ENCODE peak calls at places on chromosome 18, in seven cellular contexts. Q is astrocyte of the cerebellum, V is Right ventricle myocardium inferior, I is NCI-H2029, G is mesothelial cell of epicardium, W is M059J, E is GM04504. K is an unnamed sample.

GRCh38 chr18:12839057-12839525 is 44.9 kb downstream of the PTPN2 start:
- DNase-seq in Q (no peak), E (no peak), I (no peak), V (no peak), W (peak), G (no peak), K (no peak)

GRCh38 chr18:10912790-10913560 is 236.4 kb downstream of the PIEZO2 start:
- DNase-seq in V (no peak), Q (peak), E (no peak), W (peak), G (peak), I (no peak), K (no peak)

GRCh38 chr18:59009846-59010245 is 129.8 kb upstream of the SEC11C start:
- DNase-seq in G (no peak), V (no peak), Q (no peak), W (peak), I (no peak), E (no peak), K (no peak)

GRCh38 chr18:50178601-50179000 is 16.3 kb downstream of the MYO5B start:
- DNase-seq in I (no peak), E (no peak), W (no peak), G (no peak), V (no peak), Q (no peak), K (no peak)

GRCh38 chr18:11994708-11995444 is 13.6 kb downstream of the IMPA2 start:
- DNase-seq in I (no peak), G (no peak), Q (no peak), V (no peak), W (peak), E (no peak), K (no peak)

GRCh38 chr18:68121826-68122225 is 593.1 kb downstream of the TMX3 start:
- DNase-seq in G (no peak), I (no peak), E (no peak), Q (no peak), V (no peak), W (no peak), K (no peak)

GRCh38 chr18:23032030-23032582 is 99.0 kb downstream of the RBBP8 start:
- DNase-seq in Q (peak), I (no peak), V (no peak), G (no peak), E (peak), W (peak), K (no peak)

GRCh38 chr18:36825526-36825925 is 3.3 kb downstream of the TPGS2 start:
- DNase-seq in I (no peak), Q (no peak), G (no peak), E (no peak), W (no peak), V (no peak), K (no peak)

GRCh38 chr18:80179857-80180558 is 67.3 kb downstream of the PARD6G start:
- DNase-seq in I (no peak), V (no peak), Q (no peak), W (no peak), E (no peak), G (no peak), K (no peak)

GRCh38 chr18:13473751-13474150 is 252.6 kb downstream of the FAM210A start:
- DNase-seq in W (no peak), G (no peak), E (no peak), I (no peak), V (no peak), Q (no peak), K (peak)

GRCh38 chr18:20971886-20972267 is 139.7 kb downstream of the ROCK1 start:
- DNase-seq in I (no peak), V (no peak), G (no peak), W (peak), Q (peak), E (peak), K (peak)

GRCh38 chr18:11411021-11411420 is 198.4 kb upstream of the SLC35G4 start:
- DNase-seq in W (no peak), E (peak), Q (no peak), V (no peak), I (no peak), G (no peak), K (no peak)

GRCh38 chr18:58044370-58045264 is 591 bp downstream of the NEDD4L start:
- DNase-seq in V (peak), Q (no peak), I (no peak), G (peak), W (peak), E (no peak), K (no peak)

GRCh38 chr18:2961828-2962227 is 51.1 kb downstream of the LPIN2 start:
- DNase-seq in E (no peak), V (no peak), I (no peak), G (no peak), W (peak), Q (peak), K (peak)

GRCh38 chr18:49487711-49488310 is 777 bp upstream of the C18orf32 start:
- DNase-seq in G (no peak), Q (no peak), E (no peak), V (no peak), I (no peak), W (peak), K (no peak)

GRCh38 chr18:72859088-72859487 is 8.7 kb downstream of the NETO1 start:
- DNase-seq in Q (no peak), G (no peak), E (no peak), W (no peak), V (no peak), I (no peak), K (no peak)

GRCh38 chr18:54975598-54975997 is 16.3 kb upstream of the CCDC68 start:
- DNase-seq in G (no peak), E (no peak), Q (no peak), I (no peak), V (no peak), W (no peak), K (no peak)

GRCh38 chr18:58865714-58866113 is 1.0 kb downstream of the ZNF532 start:
- DNase-seq in I (no peak), G (no peak), W (no peak), Q (no peak), V (no peak), E (no peak), K (no peak)

GRCh38 chr18:14935210-14935609 is 187.2 kb downstream of the ANKRD30B start:
- DNase-seq in Q (no peak), I (no peak), E (no peak), V (no peak), G (no peak), W (no peak), K (no peak)

GRCh38 chr18:3472681-3473544 is 22.9 kb downstream of the TGIF1 start:
- DNase-seq in E (no peak), Q (no peak), G (no peak), V (no peak), W (no peak), I (no peak), K (no peak)

GRCh38 chr18:12422936-12423335 is 15.2 kb downstream of the PRELID3A start:
- DNase-seq in G (no peak), E (no peak), V (no peak), I (peak), W (no peak), Q (no peak), K (no peak)

GRCh38 chr18:52546686-52547346 is 206.8 kb downstream of the DCC start:
- DNase-seq in V (no peak), Q (no peak), E (no peak), I (no peak), W (no peak), G (no peak), K (no peak)

GRCh38 chr18:56658261-56658660 is 7.1 kb downstream of the WDR7 start:
- DNase-seq in W (no peak), E (no peak), Q (no peak), I (no peak), V (no peak), G (no peak), K (no peak)

GRCh38 chr18:57664600-57665165 is 43.0 kb upstream of the NARS1 start:
- DNase-seq in V (no peak), Q (no peak), W (no peak), I (no peak), G (no peak), E (no peak), K (no peak)

GRCh38 chr18:12598181-12598921 is 59.6 kb downstream of the SPIRE1 start:
- DNase-seq in G (no peak), I (no peak), V (no peak), E (peak), Q (no peak), W (peak), K (peak)

GRCh38 chr18:56517761-56518160 is 120.6 kb downstream of the TXNL1 start:
- DNase-seq in G (no peak), W (no peak), V (no peak), Q (no peak), E (no peak), I (no peak), K (no peak)

GRCh38 chr18:46917808-46918600 is 602 bp downstream of the KATNAL2 start:
- DNase-seq in W (peak), E (no peak), G (peak), Q (no peak), I (no peak), V (no peak), K (no peak)

GRCh38 chr18:3153107-3153704 is 66.6 kb downstream of the MYOM1 start:
- DNase-seq in G (no peak), V (no peak), E (no peak), I (no peak), Q (no peak), W (no peak), K (no peak)

GRCh38 chr18:10454800-10455550 is 540 bp downstream of the APCDD1 start:
- DNase-seq in I (no peak), V (no peak), W (peak), G (peak), E (no peak), Q (no peak), K (no peak)